ENCODE peak calls at places on chromosomes 4 and X, in six cellular contexts. V is H1, B is trophoblast cell, I is H9, G is mesenchymal stem cell, U is IMR-90. W is an unnamed sample.

GRCh38 chr4:146135941-146136340 is 39.6 kb upstream of the LSM6 start:
- DNase-seq in V (no peak), B (no peak), I (no peak), G (no peak), U (no peak), W (no peak)

GRCh38 chrX:19889582-19890342 is 2.4 kb upstream of the SH3KBP1 start:
- DNase-seq in V (no peak), B (peak; percentile 76), I (no peak), G (peak; percentile 73), U (peak; percentile 83), W (no peak)

GRCh38 chr4:89558147-89558546 is 250.5 kb upstream of the GPRIN3 start:
- DNase-seq in V (peak; percentile 7), B (no peak), I (peak; percentile 35), G (peak; percentile 19), U (no peak), W (no peak)

GRCh38 chr4:181855307-181855706 is 387.9 kb upstream of the TENM3 start:
- DNase-seq in V (no peak), B (no peak), I (no peak), G (no peak), U (no peak), W (no peak)

GRCh38 chrX:132940727-132941162 is 17.7 kb downstream of the HS6ST2 start:
- DNase-seq in V (no peak), B (no peak), I (no peak), G (peak; percentile 3), U (no peak), W (no peak)

GRCh38 chr4:104394409-104394813 is 100.3 kb downstream of the CXXC4 start:
- DNase-seq in V (no peak), B (no peak), I (no peak), G (peak; percentile 31), U (no peak), W (no peak)

GRCh38 chr4:113468165-113469022 is 293.1 kb downstream of the CAMK2D start:
- DNase-seq in V (peak; percentile 66), B (peak; percentile 94), I (peak; percentile 73), G (peak; percentile 100), U (peak; percentile 100), W (peak; percentile 38)

GRCh38 chr4:96052827-96053226 is 212.9 kb downstream of the PDHA2 start:
- DNase-seq in V (no peak), B (no peak), I (no peak), G (no peak), U (no peak), W (no peak)

GRCh38 chr4:177051473-177052060 is 258.1 kb upstream of the NEIL3 start:
- DNase-seq in V (peak; percentile 29), B (peak; percentile 3), I (peak; percentile 66), G (peak; percentile 4), U (peak; percentile 9), W (peak; percentile 15)

GRCh38 chrX:50881028-50881427 is 29.5 kb upstream of the BMP15 start:
- DNase-seq in V (no peak), B (no peak), I (no peak), G (no peak), U (no peak), W (no peak)

GRCh38 chrX:111098874-111099273 is 2.9 kb downstream of the PAK3 start:
- DNase-seq in V (no peak), B (peak; percentile 50), I (peak; percentile 87), G (no peak), U (peak; percentile 11), W (peak; percentile 26)

GRCh38 chr4:105807496-105807895 is 87.8 kb upstream of the NPNT start:
- DNase-seq in V (no peak), B (no peak), I (no peak), G (no peak), U (peak; percentile 50), W (no peak)

GRCh38 chr4:16794816-16795445 is 103.5 kb downstream of the LDB2 start:
- DNase-seq in V (peak; percentile 10), B (no peak), I (peak; percentile 74), G (peak; percentile 59), U (peak; percentile 60), W (peak; percentile 56)

GRCh38 chrX:23742174-23742692 is 843 bp downstream of the ACOT9 start:
- DNase-seq in V (peak; percentile 13), B (peak; percentile 36), I (peak; percentile 29), G (peak; percentile 80), U (peak; percentile 74), W (no peak)

GRCh38 chrX:12758291-12758690 is 32.9 kb upstream of the PRPS2 start:
- DNase-seq in V (no peak), B (no peak), I (no peak), G (no peak), U (no peak), W (no peak)

GRCh38 chr4:136121431-136121830 is 1410.9 kb downstream of the PCDH18 start:
- DNase-seq in V (no peak), B (no peak), I (no peak), G (no peak), U (no peak), W (no peak)

GRCh38 chrX:30627818-30628652 is 25.2 kb upstream of the GK start:
- DNase-seq in V (no peak), B (no peak), I (no peak), G (peak; percentile 21), U (no peak), W (no peak)

GRCh38 chr4:41361831-41362646 is 105.3 kb downstream of the UCHL1 start:
- DNase-seq in V (no peak), B (no peak), I (peak; percentile 34), G (peak; percentile 41), U (no peak), W (no peak)

GRCh38 chrX:49756692-49757091 is 60.9 kb upstream of the PAGE1 start:
- DNase-seq in V (no peak), B (no peak), I (no peak), G (no peak), U (no peak), W (no peak)

GRCh38 chr4:73856518-73856917 is 3.4 kb downstream of the PF4V1 start:
- DNase-seq in V (no peak), B (no peak), I (no peak), G (no peak), U (no peak), W (no peak)

GRCh38 chr4:2537011-2537830 is 774 bp downstream of the FAM193A start:
- DNase-seq in V (no peak), B (peak; percentile 40), I (peak; percentile 53), G (peak; percentile 43), U (peak; percentile 24), W (peak; percentile 48)
- H3K23ac ChIP-seq in V (no peak overlapping the region), B (no peak overlapping the region), I (no peak overlapping the region), G (peak overlapping the region; percentile 81), U (peak overlapping the region; percentile 92), W (peak overlapping the region; percentile 85)

GRCh38 chr4:10203851-10204250 is 87.3 kb upstream of the WDR1 start:
- DNase-seq in V (no peak), B (no peak), I (no peak), G (no peak), U (no peak), W (no peak)
- H4K91ac ChIP-seq in V (no peak overlapping the region), B (peak overlapping the region; percentile 29), I (no peak overlapping the region), G (no peak overlapping the region), U (no peak overlapping the region), W (no peak overlapping the region)

GRCh38 chr4:3363411-3364141 is 70.8 kb downstream of the RGS12 start:
- DNase-seq in V (no peak), B (no peak), I (no peak), G (no peak), U (no peak), W (no peak)
- H3K23ac ChIP-seq in V (no peak overlapping the region), B (no peak overlapping the region), I (no peak overlapping the region), G (no peak overlapping the region), U (no peak overlapping the region), W (no peak overlapping the region)

DNA sequence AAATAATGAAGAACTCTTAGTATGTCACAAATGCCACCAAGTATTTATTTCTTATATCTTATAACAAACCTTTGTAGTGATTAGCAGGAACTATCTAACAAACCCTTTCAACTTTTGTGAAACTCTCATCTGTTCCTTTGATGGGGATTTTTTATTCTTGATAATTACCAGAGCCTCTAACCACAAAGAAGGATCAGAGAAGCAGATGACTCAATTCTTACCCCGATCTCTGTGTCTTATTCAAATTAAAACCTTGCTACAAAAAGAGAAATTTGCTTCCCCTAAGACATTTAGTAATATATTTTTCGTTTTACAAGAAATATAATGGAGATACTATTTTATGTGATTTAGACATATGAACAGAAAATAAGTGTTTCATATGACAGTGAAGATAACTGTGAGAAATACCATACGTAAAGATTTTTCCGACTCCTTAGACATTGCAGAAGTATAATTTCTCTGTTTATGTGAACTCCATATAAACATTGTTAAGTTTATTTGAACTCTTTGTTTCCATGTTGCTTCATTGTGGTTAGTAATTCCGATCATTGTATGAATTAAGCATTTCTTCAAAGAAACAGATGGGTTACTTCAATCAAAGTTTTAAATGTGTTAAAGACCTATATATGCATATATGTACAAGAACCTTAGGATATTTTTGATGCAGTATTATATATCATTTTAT is 205.4 kb downstream of the CFAP299 start:
- DNase-seq in V (no peak), B (no peak), I (no peak), G (peak; percentile 45), U (peak; percentile 55), W (no peak)
- H4K91ac ChIP-seq in V (no peak overlapping the region), B (no peak overlapping the region), I (no peak overlapping the region), G (no peak overlapping the region), U (no peak overlapping the region), W (no peak overlapping the region)

GRCh38 chrX:1392376-1393130 is 640 bp upstream of the SLC25A6 start:
- DNase-seq in V (no peak), B (peak; percentile 51), I (peak; percentile 74), G (peak; percentile 78), U (peak; percentile 52), W (no peak)
- H3K23ac ChIP-seq in V (no peak overlapping the region), B (no peak overlapping the region), I (no peak overlapping the region), G (no peak overlapping the region), U (peak overlapping the region; percentile 68), W (peak overlapping the region; percentile 99)

GRCh38 chr4:1869530-1870327 is 1.5 kb upstream of the NSD2 start:
- DNase-seq in V (no peak), B (no peak), I (no peak), G (no peak), U (no peak), W (no peak)

GRCh38 chr4:1871471-1872021 is 353 bp downstream of the NSD2 start:
- DNase-seq in V (no peak), B (no peak), I (peak; percentile 49), G (no peak), U (no peak), W (peak; percentile 59)

GRCh38 chr4:1870578-1871443 is at the start of gene NSD2:
- DNase-seq in V (no peak), B (peak; percentile 67), I (peak; percentile 77), G (peak; percentile 88), U (peak; percentile 87), W (peak; percentile 88)

GRCh38 chr4:1868912-1869311 is 2.3 kb upstream of the NSD2 start:
- DNase-seq in V (no peak), B (no peak), I (no peak), G (no peak), U (no peak), W (no peak)

DNA sequence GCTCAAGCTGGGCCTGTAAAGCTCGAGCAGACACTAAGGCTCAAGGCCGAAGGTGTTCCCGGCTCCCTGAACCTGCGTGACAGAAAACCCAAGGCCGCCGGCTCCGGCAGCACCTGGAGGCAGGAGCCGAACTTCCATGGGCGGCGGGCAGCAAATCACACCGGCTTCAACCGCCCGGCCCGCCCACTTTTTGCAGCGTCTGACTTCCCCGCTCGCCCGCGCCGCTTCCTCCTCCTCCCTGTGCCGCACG is 940 bp upstream of the NSD2 start:
- DNase-seq in V (peak; percentile 33), B (peak; percentile 90), I (peak; percentile 93), G (peak; percentile 87), U (peak; percentile 66), W (no peak)
- H4K91ac ChIP-seq in V (no peak overlapping the region), B (peak overlapping the region; percentile 92), I (no peak overlapping the region), G (peak overlapping the region; percentile 98), U (peak overlapping the region; percentile 68), W (no peak overlapping the region)